ENCODE peak calls at places on chromosome 15, in seven cellular contexts. O, M, W, G, A, X and L are unnamed samples. For H3K9me3, the result is how much of the 10 kb centered on the place peaks cover.

GRCh38 chr15:70267879-70268278 is 170.2 kb upstream of the TLE3 start:
- DNase-seq in O (no peak), M (no peak), W (no peak), G (no peak), A (no peak), X (no peak), L (no peak)

GRCh38 chr15:96234109-96234892 is 96.2 kb upstream of the NR2F2 start:
- DNase-seq in O (no peak), M (peak), W (no peak), G (no peak), A (no peak), X (no peak), L (no peak)

GRCh38 chr15:51776952-51777574 is 25.7 kb downstream of the TMOD2 start:
- DNase-seq in O (peak), M (peak), W (peak), G (peak), A (peak), X (peak), L (peak)

GRCh38 chr15:29688981-29689723 is 133.1 kb downstream of the TJP1 start:
- DNase-seq in O (no peak), M (no peak), W (no peak), G (no peak), A (no peak), X (no peak), L (no peak)

GRCh38 chr15:40471778-40472130 is 970 bp downstream of the CHST14 start:
- DNase-seq in O (no peak), M (no peak), W (no peak), G (peak), A (peak), X (no peak), L (no peak)

GRCh38 chr15:91795281-91795680 is 58.2 kb upstream of the SLCO3A1 start:
- DNase-seq in O (no peak), M (no peak), W (no peak), G (peak), A (no peak), X (no peak), L (no peak)

GRCh38 chr15:64507293-64507802 is 47.0 kb downstream of the ZNF609 start:
- DNase-seq in O (peak), M (peak), W (peak), G (peak), A (peak), X (peak), L (peak)

GRCh38 chr15:55407631-55407948 is 569 bp downstream of the CCPG1 start:
- DNase-seq in O (peak), M (no peak), W (no peak), G (no peak), A (peak), X (no peak), L (no peak)

GRCh38 chr15:75170203-75170602 is 31.5 kb upstream of the C15orf39 start:
- DNase-seq in O (no peak), M (no peak), W (no peak), G (no peak), A (no peak), X (no peak), L (no peak)

GRCh38 chr15:77526582-77527163 is 106.0 kb downstream of the HMG20A start:
- DNase-seq in O (no peak), M (no peak), W (no peak), G (no peak), A (no peak), X (no peak), L (no peak)

GRCh38 chr15:72532991-72533601 is 59.0 kb downstream of the ARIH1 start:
- DNase-seq in O (peak), M (no peak), W (no peak), G (no peak), A (peak), X (peak), L (no peak)

GRCh38 chr15:64398575-64398974 is 10.9 kb downstream of the TRIP4 start:
- DNase-seq in O (no peak), M (no peak), W (no peak), G (no peak), A (no peak), X (no peak), L (no peak)

GRCh38 chr15:76060098-76060989 is 559 bp downstream of the TMEM266 start:
- DNase-seq in O (peak), M (no peak), W (no peak), G (no peak), A (no peak), X (no peak), L (no peak)

GRCh38 chr15:99987119-99987506 is 253.9 kb upstream of the LYSMD4 start:
- DNase-seq in O (no peak), M (no peak), W (no peak), G (no peak), A (no peak), X (no peak), L (no peak)

GRCh38 chr15:77251662-77252061 is 168.2 kb downstream of the PEAK1 start:
- DNase-seq in O (no peak), M (no peak), W (no peak), G (no peak), A (peak), X (no peak), L (no peak)

GRCh38 chr15:101258238-101259144 is 6.6 kb upstream of the CHSY1 start:
- DNase-seq in O (peak), M (peak), W (peak), G (peak), A (peak), X (peak), L (peak)

GRCh38 chr15:64503197-64503596 is 42.8 kb downstream of the ZNF609 start:
- DNase-seq in O (no peak), M (no peak), W (no peak), G (peak), A (no peak), X (no peak), L (no peak)

GRCh38 chr15:100900136-100900894 is 18.8 kb upstream of the LRRK1 start:
- DNase-seq in O (no peak), M (no peak), W (peak), G (no peak), A (peak), X (no peak), L (no peak)

GRCh38 chr15:89101302-89102191 is 13.3 kb downstream of the ABHD2 start:
- DNase-seq in O (peak), M (peak), W (peak), G (peak), A (no peak), X (no peak), L (peak)

GRCh38 chr15:57259511-57260143 is 116.7 kb upstream of the CGNL1 start:
- DNase-seq in O (no peak), M (no peak), W (no peak), G (peak), A (peak), X (no peak), L (no peak)

GRCh38 chr15:101014276-101014675 is 95.1 kb downstream of the LRRK1 start:
- DNase-seq in O (no peak), M (no peak), W (no peak), G (no peak), A (no peak), X (no peak), L (peak)

GRCh38 chr15:41940441-41940857 is 31.9 kb downstream of the EHD4 start:
- DNase-seq in O (peak), M (no peak), W (no peak), G (no peak), A (no peak), X (no peak), L (no peak)

GRCh38 chr15:27433604-27434003 is 462.6 kb downstream of the GABRG3 start:
- DNase-seq in O (no peak), M (no peak), W (no peak), G (no peak), A (no peak), X (no peak), L (no peak)

GRCh38 chr15:64009798-64010241 is 36.5 kb downstream of the DAPK2 start:
- DNase-seq in O (no peak), M (no peak), W (no peak), G (no peak), A (no peak), X (peak), L (no peak)

GRCh38 chr15:94631608-94632007 is 400.2 kb downstream of the MCTP2 start:
- DNase-seq in O (no peak), M (no peak), W (no peak), G (no peak), A (no peak), X (no peak), L (no peak)

GRCh38 chr15:37109952-37110630 is 9.7 kb upstream of the MEIS2 start:
- DNase-seq in O (no peak), M (peak), W (no peak), G (peak), A (peak), X (no peak), L (peak)

GRCh38 chr15:81163961-81164800 is 30.1 kb downstream of the CFAP161 start:
- DNase-seq in O (peak), M (no peak), W (no peak), G (no peak), A (peak), X (no peak), L (no peak)

GRCh38 chr15:101652783-101653430 is 726 bp upstream of the TM2D3 start:
- DNase-seq in O (no peak), M (peak), W (no peak), G (no peak), A (no peak), X (no peak), L (no peak)

GRCh38 chr15:63364293-63365003 is 17.2 kb downstream of the CA12 start:
- DNase-seq in O (no peak), M (no peak), W (no peak), G (no peak), A (no peak), X (no peak), L (no peak)

GRCh38 chr15:88690331-88690730 is 51.5 kb downstream of the ISG20 start:
- DNase-seq in O (no peak), M (no peak), W (no peak), G (no peak), A (no peak), X (no peak), L (no peak)

GRCh38 chr15:76575177-76576078 is 238.9 kb downstream of the ISL2 start:
- DNase-seq in O (no peak), M (no peak), W (no peak), G (no peak), A (no peak), X (no peak), L (no peak)

GRCh38 chr15:64763874-64764273 is 11.5 kb downstream of the RBPMS2 start:
- DNase-seq in O (no peak), M (no peak), W (no peak), G (no peak), A (no peak), X (no peak), L (no peak)

GRCh38 chr15:99016680-99017321 is 9.2 kb upstream of the PGPEP1L start:
- DNase-seq in O (peak), M (no peak), W (no peak), G (no peak), A (no peak), X (no peak), L (peak)

GRCh38 chr15:49758856-49759255 is 138.0 kb downstream of the DTWD1 start:
- DNase-seq in O (no peak), M (no peak), W (no peak), G (no peak), A (no peak), X (no peak), L (no peak)

GRCh38 chr15:85813234-85813633 is 18.5 kb upstream of the KLHL25 start:
- DNase-seq in O (no peak), M (no peak), W (no peak), G (no peak), A (no peak), X (no peak), L (no peak)

GRCh38 chr15:89820651-89821611 is 6.3 kb upstream of the ANPEP start:
- DNase-seq in O (peak), M (no peak), W (no peak), G (no peak), A (no peak), X (no peak), L (no peak)

GRCh38 chr15:74958320-74958907 is 1.8 kb upstream of the RPP25 start:
- DNase-seq in O (peak), M (no peak), W (peak), G (peak), A (peak), X (no peak), L (peak)

GRCh38 chr15:25245801-25246622 is 192.8 kb downstream of the UBE3A start:
- DNase-seq in O (no peak), M (peak), W (peak), G (no peak), A (no peak), X (no peak), L (no peak)
- H3K9me3 ChIP-seq in O (under half), M (under half), W (under half), G (under half), A (under half), X (under half), L (under half)

GRCh38 chr15:71337197-71337845 is 222.1 kb downstream of the THSD4 start:
- DNase-seq in O (no peak), M (no peak), W (no peak), G (no peak), A (no peak), X (no peak), L (no peak)
- TF ChIP-seq CTCF in O (no peak), M (no peak), W (no peak), G (no peak), A (no peak), X (no peak), L (no peak)

DNA sequence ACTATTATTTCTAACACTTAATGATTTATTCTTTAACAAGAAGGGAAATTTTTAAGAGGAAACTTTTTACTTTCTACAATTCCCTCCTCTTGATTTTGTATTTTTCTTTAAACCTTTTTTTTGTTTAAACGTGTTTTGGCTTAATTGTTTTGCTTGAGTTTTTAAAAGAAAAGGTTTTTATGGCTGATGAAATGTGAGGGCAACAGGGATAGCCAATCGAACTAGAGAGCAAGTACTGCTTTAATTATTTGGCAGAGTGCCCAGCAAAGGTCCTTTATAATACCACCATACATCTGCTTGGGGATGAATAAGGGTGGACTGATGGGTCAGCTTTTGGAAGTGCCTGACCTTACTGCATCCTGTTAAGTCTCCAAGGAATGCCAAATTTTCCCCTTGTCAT is 19.6 kb upstream of the MTHFS start:
- DNase-seq in O (no peak), M (no peak), W (no peak), G (no peak), A (no peak), X (no peak), L (no peak)
- H3K9me3 ChIP-seq in O (half or more), M (under half), W (under half), G (under half), A (under half), X (half or more), L (half or more)

GRCh38 chr15:45454825-45455224 is 67.7 kb downstream of the SLC30A4 start:
- DNase-seq in O (peak), M (peak), W (peak), G (no peak), A (no peak), X (peak), L (peak)
- TF ChIP-seq CTCF in O (no peak), M (no peak), W (no peak), G (peak), A (no peak), X (no peak), L (no peak)

DNA sequence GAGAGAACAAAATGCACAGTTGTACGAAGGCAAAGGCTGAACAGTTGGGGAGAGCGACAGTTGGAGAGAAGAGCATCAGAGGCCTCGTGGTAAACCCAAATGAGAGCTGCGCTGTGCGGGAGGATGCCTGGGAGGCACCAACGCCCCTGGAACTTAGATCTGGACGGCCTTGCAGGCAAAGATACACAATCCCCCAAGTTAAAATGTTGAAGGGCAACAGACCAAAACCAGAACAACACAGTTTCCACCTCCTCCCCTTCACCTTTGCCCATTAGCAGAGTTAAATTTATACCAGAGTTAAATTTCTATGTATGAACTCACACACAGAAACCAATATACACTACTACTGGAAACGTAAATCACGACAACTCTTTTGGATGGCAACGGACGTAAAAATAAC is 339.6 kb downstream of the RORA start:
- DNase-seq in O (no peak), M (no peak), W (no peak), G (no peak), A (no peak), X (no peak), L (no peak)
- H3K9me3 ChIP-seq in O (under half), M (under half), W (under half), G (under half), A (under half), X (under half), L (under half)

DNA sequence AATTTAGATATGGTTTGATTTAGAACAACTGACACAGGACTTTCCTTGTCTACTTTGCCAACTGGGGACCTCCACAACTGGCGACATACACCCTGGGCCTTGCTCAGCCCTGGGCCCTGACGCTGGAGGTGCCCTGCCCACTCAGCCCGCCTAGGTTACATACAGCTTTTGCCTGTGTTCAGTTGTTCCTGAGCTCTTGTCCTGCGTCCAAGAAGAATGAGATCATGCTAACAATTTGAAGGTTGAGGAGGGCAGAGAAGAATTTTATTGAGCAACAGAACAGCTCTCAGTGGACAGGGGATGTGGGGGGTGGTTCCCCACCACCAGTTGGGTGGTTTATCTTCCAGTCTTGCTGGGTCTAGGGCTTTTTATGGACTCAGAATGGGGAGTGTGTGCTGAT is 67.9 kb downstream of the IQCH start:
- DNase-seq in O (no peak), M (no peak), W (no peak), G (no peak), A (no peak), X (no peak), L (no peak)
- TF ChIP-seq CTCF in O (no peak), M (no peak), W (no peak), G (no peak), A (no peak), X (no peak), L (no peak)

DNA sequence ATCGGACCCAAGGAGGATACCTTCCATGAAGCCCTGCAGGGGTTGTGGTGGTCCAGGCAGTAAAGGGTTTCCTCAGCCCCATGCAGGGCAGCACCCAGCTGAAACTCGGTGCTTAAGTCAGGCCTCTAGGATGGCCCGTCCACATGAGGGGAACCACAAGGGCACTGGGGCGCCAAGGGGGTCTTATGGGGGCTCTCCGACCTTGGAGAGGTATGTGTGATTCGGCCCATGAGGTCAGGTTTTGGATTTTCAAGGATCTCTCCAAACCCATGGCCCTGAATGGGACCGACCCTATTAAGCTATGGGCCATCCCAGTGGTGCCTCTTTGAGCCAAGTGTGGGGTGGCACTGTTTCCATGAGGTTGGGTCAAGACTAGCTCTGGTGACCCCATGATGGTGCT is 233.3 kb downstream of the SNRPN start:
- DNase-seq in O (no peak), M (no peak), W (no peak), G (no peak), A (no peak), X (no peak), L (no peak)
- H3K9me3 ChIP-seq in O (under half), M (under half), W (under half), G (under half), A (under half), X (under half), L (under half)

DNA sequence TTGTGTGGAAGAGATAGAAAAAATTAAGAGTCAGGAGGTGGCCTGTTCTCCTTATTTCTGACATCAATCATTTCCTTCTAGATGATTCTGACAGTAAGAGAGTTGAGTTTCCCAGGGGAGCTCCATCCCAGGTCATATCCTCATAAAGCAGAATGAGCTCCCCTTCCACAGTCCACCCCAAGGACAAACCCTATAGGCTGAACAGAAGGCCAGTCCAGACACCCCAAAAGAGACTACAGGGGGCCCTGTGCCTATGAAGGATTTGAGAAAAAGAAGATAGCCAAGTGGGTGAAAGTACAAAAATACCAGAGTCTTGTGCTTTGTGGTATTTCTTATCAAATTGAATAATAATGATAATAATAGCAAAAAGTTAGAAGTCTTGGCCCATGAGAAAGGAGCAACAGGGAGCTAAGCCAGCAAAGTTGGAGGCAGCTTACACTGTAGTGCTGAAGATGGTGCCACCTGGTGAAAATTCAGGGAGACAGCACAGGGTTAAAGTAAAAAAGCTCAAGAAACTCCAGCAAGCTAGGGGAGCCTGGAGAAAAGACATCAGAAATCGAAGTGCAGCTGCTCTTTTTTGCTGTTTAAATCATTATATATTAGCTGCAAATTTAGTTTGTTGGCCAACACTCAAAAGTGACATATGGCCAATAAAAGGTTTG is 35.9 kb upstream of the SLC24A5 start:
- DNase-seq in O (peak), M (no peak), W (no peak), G (peak), A (peak), X (no peak), L (no peak)
- TF ChIP-seq CTCF in O (no peak), M (no peak), W (no peak), G (peak), A (peak), X (no peak), L (no peak)